ENCODE peak calls at places on chromosome 16, in ten cellular contexts. One of them, this sample, is unnamed. For H3K4me1, the result is how much of the 10 kb centered on the place peaks cover.

GRCh38 chr16:89623511-89624232 is 10.2 kb downstream of the DPEP1 start:
- DNase-seq in transverse colon: no peak
- DNase-seq in stomach: no peak
- DNase-seq in esophagus muscularis mucosa: no peak
- DNase-seq in HCT116: no peak
- DNase-seq in GM23338: no peak
- DNase-seq in prostate gland: no peak
- DNase-seq in breast epithelium: no peak
- DNase-seq in sigmoid colon: no peak
- DNase-seq in upper lobe of left lung: no peak
- DNase-seq in this sample: no peak

GRCh38 chr16:28258571-28258970 is 33.8 kb upstream of the SBK1 start:
- DNase-seq in transverse colon: no peak
- DNase-seq in stomach: peak
- DNase-seq in esophagus muscularis mucosa: no peak
- DNase-seq in HCT116: no peak
- DNase-seq in GM23338: peak
- DNase-seq in prostate gland: no peak
- DNase-seq in breast epithelium: no peak
- DNase-seq in sigmoid colon: no peak
- DNase-seq in upper lobe of left lung: no peak
- DNase-seq in this sample: no peak

GRCh38 chr16:56066617-56067016 is 124.7 kb upstream of the GNAO1 start:
- DNase-seq in transverse colon: no peak
- DNase-seq in stomach: no peak
- DNase-seq in esophagus muscularis mucosa: no peak
- DNase-seq in HCT116: no peak
- DNase-seq in GM23338: peak
- DNase-seq in prostate gland: no peak
- DNase-seq in breast epithelium: no peak
- DNase-seq in sigmoid colon: no peak
- DNase-seq in upper lobe of left lung: no peak
- DNase-seq in this sample: no peak

GRCh38 chr16:48596326-48596725 is 13.7 kb downstream of the N4BP1 start:
- DNase-seq in transverse colon: no peak
- DNase-seq in stomach: no peak
- DNase-seq in esophagus muscularis mucosa: no peak
- DNase-seq in HCT116: no peak
- DNase-seq in GM23338: no peak
- DNase-seq in prostate gland: no peak
- DNase-seq in breast epithelium: no peak
- DNase-seq in sigmoid colon: no peak
- DNase-seq in upper lobe of left lung: peak
- DNase-seq in this sample: no peak

GRCh38 chr16:75820672-75821071 is 94.4 kb upstream of the CPHXL start:
- DNase-seq in transverse colon: no peak
- DNase-seq in stomach: no peak
- DNase-seq in esophagus muscularis mucosa: no peak
- DNase-seq in HCT116: no peak
- DNase-seq in GM23338: peak
- DNase-seq in prostate gland: no peak
- DNase-seq in breast epithelium: no peak
- DNase-seq in sigmoid colon: no peak
- DNase-seq in upper lobe of left lung: no peak
- DNase-seq in this sample: no peak

GRCh38 chr16:2586901-2587480 is 49.2 kb downstream of the PDPK1 start:
- DNase-seq in transverse colon: no peak
- DNase-seq in stomach: no peak
- DNase-seq in esophagus muscularis mucosa: no peak
- DNase-seq in HCT116: no peak
- DNase-seq in GM23338: no peak
- DNase-seq in prostate gland: no peak
- DNase-seq in breast epithelium: peak
- DNase-seq in sigmoid colon: no peak
- DNase-seq in upper lobe of left lung: no peak
- DNase-seq in this sample: no peak

GRCh38 chr16:65950211-65950610 is 416.3 kb upstream of the CDH5 start:
- DNase-seq in transverse colon: no peak
- DNase-seq in stomach: no peak
- DNase-seq in esophagus muscularis mucosa: no peak
- DNase-seq in HCT116: no peak
- DNase-seq in GM23338: no peak
- DNase-seq in prostate gland: no peak
- DNase-seq in breast epithelium: no peak
- DNase-seq in sigmoid colon: no peak
- DNase-seq in upper lobe of left lung: no peak
- DNase-seq in this sample: no peak

GRCh38 chr16:10349851-10350250 is 36.0 kb upstream of the ATF7IP2 start:
- DNase-seq in transverse colon: no peak
- DNase-seq in stomach: no peak
- DNase-seq in esophagus muscularis mucosa: no peak
- DNase-seq in HCT116: no peak
- DNase-seq in GM23338: no peak
- DNase-seq in prostate gland: no peak
- DNase-seq in breast epithelium: no peak
- DNase-seq in sigmoid colon: no peak
- DNase-seq in upper lobe of left lung: no peak
- DNase-seq in this sample: no peak

GRCh38 chr16:1105888-1106620 is 10.0 kb upstream of the C1QTNF8 start:
- DNase-seq in transverse colon: peak
- DNase-seq in stomach: peak
- DNase-seq in esophagus muscularis mucosa: no peak
- DNase-seq in HCT116: no peak
- DNase-seq in GM23338: peak
- DNase-seq in prostate gland: peak
- DNase-seq in breast epithelium: peak
- DNase-seq in sigmoid colon: peak
- DNase-seq in upper lobe of left lung: peak
- DNase-seq in this sample: no peak

GRCh38 chr16:15650698-15651161 is 685 bp downstream of the NDE1 start:
- DNase-seq in transverse colon: no peak
- DNase-seq in stomach: no peak
- DNase-seq in esophagus muscularis mucosa: no peak
- DNase-seq in HCT116: no peak
- DNase-seq in GM23338: peak
- DNase-seq in prostate gland: no peak
- DNase-seq in breast epithelium: no peak
- DNase-seq in sigmoid colon: no peak
- DNase-seq in upper lobe of left lung: peak
- DNase-seq in this sample: no peak

GRCh38 chr16:23064642-23065041 is 84.6 kb downstream of the USP31 start:
- DNase-seq in transverse colon: no peak
- DNase-seq in stomach: no peak
- DNase-seq in esophagus muscularis mucosa: peak
- DNase-seq in HCT116: no peak
- DNase-seq in GM23338: no peak
- DNase-seq in prostate gland: no peak
- DNase-seq in breast epithelium: no peak
- DNase-seq in sigmoid colon: no peak
- DNase-seq in upper lobe of left lung: no peak
- DNase-seq in this sample: no peak

GRCh38 chr16:70805787-70806186 is 4.8 kb upstream of the VAC14 start:
- DNase-seq in transverse colon: no peak
- DNase-seq in stomach: no peak
- DNase-seq in esophagus muscularis mucosa: no peak
- DNase-seq in HCT116: no peak
- DNase-seq in GM23338: no peak
- DNase-seq in prostate gland: no peak
- DNase-seq in breast epithelium: no peak
- DNase-seq in sigmoid colon: no peak
- DNase-seq in upper lobe of left lung: no peak
- DNase-seq in this sample: no peak

GRCh38 chr16:17343028-17343427 is 127.7 kb downstream of the XYLT1 start:
- DNase-seq in transverse colon: peak
- DNase-seq in stomach: no peak
- DNase-seq in esophagus muscularis mucosa: no peak
- DNase-seq in HCT116: no peak
- DNase-seq in GM23338: no peak
- DNase-seq in prostate gland: no peak
- DNase-seq in breast epithelium: no peak
- DNase-seq in sigmoid colon: no peak
- DNase-seq in upper lobe of left lung: peak
- DNase-seq in this sample: no peak

GRCh38 chr16:19907161-19907992 is 22.7 kb upstream of the GPRC5B start:
- DNase-seq in transverse colon: peak
- DNase-seq in stomach: peak
- DNase-seq in esophagus muscularis mucosa: no peak
- DNase-seq in HCT116: peak
- DNase-seq in GM23338: peak
- DNase-seq in prostate gland: peak
- DNase-seq in breast epithelium: no peak
- DNase-seq in sigmoid colon: peak
- DNase-seq in upper lobe of left lung: peak
- DNase-seq in this sample: peak

GRCh38 chr16:19384656-19385055 is 33.0 kb upstream of the TMC5 start:
- DNase-seq in transverse colon: peak
- DNase-seq in stomach: peak
- DNase-seq in esophagus muscularis mucosa: no peak
- DNase-seq in HCT116: peak
- DNase-seq in GM23338: no peak
- DNase-seq in prostate gland: peak
- DNase-seq in breast epithelium: peak
- DNase-seq in sigmoid colon: no peak
- DNase-seq in upper lobe of left lung: peak
- DNase-seq in this sample: no peak

GRCh38 chr16:84643180-84643583 is 5.1 kb upstream of the KLHL36 start:
- DNase-seq in transverse colon: peak
- DNase-seq in stomach: peak
- DNase-seq in esophagus muscularis mucosa: no peak
- DNase-seq in HCT116: no peak
- DNase-seq in GM23338: no peak
- DNase-seq in prostate gland: peak
- DNase-seq in breast epithelium: no peak
- DNase-seq in sigmoid colon: peak
- DNase-seq in upper lobe of left lung: peak
- DNase-seq in this sample: no peak
- TF ChIP-seq POLR2AphosphoS5 in transverse colon: peak
- TF ChIP-seq POLR2AphosphoS5 in stomach: peak
- TF ChIP-seq POLR2AphosphoS5 in esophagus muscularis mucosa: peak
- TF ChIP-seq POLR2AphosphoS5 in HCT116: no peak
- TF ChIP-seq POLR2AphosphoS5 in GM23338: no peak
- TF ChIP-seq POLR2AphosphoS5 in prostate gland: peak
- TF ChIP-seq POLR2AphosphoS5 in breast epithelium: peak
- TF ChIP-seq POLR2AphosphoS5 in sigmoid colon: peak
- TF ChIP-seq POLR2AphosphoS5 in upper lobe of left lung: peak
- TF ChIP-seq POLR2AphosphoS5 in this sample: no peak

GRCh38 chr16:62711797-62712196 is 675.6 kb upstream of the CDH8 start:
- DNase-seq in transverse colon: no peak
- DNase-seq in stomach: no peak
- DNase-seq in esophagus muscularis mucosa: no peak
- DNase-seq in HCT116: no peak
- DNase-seq in GM23338: peak
- DNase-seq in prostate gland: no peak
- DNase-seq in breast epithelium: no peak
- DNase-seq in sigmoid colon: no peak
- DNase-seq in upper lobe of left lung: no peak
- DNase-seq in this sample: no peak
- H3K4me1 ChIP-seq in transverse colon: under half
- H3K4me1 ChIP-seq in stomach: under half
- H3K4me1 ChIP-seq in esophagus muscularis mucosa: under half
- H3K4me1 ChIP-seq in HCT116: under half
- H3K4me1 ChIP-seq in GM23338: under half
- H3K4me1 ChIP-seq in prostate gland: under half
- H3K4me1 ChIP-seq in breast epithelium: under half
- H3K4me1 ChIP-seq in sigmoid colon: under half
- H3K4me1 ChIP-seq in upper lobe of left lung: under half
- H3K4me1 ChIP-seq in this sample: under half

GRCh38 chr16:29815793-29816693 is at the start of gene PAGR1:
- DNase-seq in transverse colon: peak
- DNase-seq in stomach: peak
- DNase-seq in esophagus muscularis mucosa: peak
- DNase-seq in HCT116: peak
- DNase-seq in GM23338: peak
- DNase-seq in prostate gland: peak
- DNase-seq in breast epithelium: peak
- DNase-seq in sigmoid colon: peak
- DNase-seq in upper lobe of left lung: peak
- DNase-seq in this sample: peak

GRCh38 chr16:29813644-29814562 is 1.9 kb downstream of the PRRT2 start:
- DNase-seq in transverse colon: no peak
- DNase-seq in stomach: no peak
- DNase-seq in esophagus muscularis mucosa: no peak
- DNase-seq in HCT116: no peak
- DNase-seq in GM23338: no peak
- DNase-seq in prostate gland: no peak
- DNase-seq in breast epithelium: no peak
- DNase-seq in sigmoid colon: no peak
- DNase-seq in upper lobe of left lung: no peak
- DNase-seq in this sample: no peak

GRCh38 chr16:29815032-29815721 is 775 bp upstream of the PAGR1 start:
- DNase-seq in transverse colon: no peak
- DNase-seq in stomach: no peak
- DNase-seq in esophagus muscularis mucosa: no peak
- DNase-seq in HCT116: no peak
- DNase-seq in GM23338: peak
- DNase-seq in prostate gland: no peak
- DNase-seq in breast epithelium: no peak
- DNase-seq in sigmoid colon: peak
- DNase-seq in upper lobe of left lung: no peak
- DNase-seq in this sample: no peak

GRCh38 chr16:29812754-29813643 is 1.0 kb downstream of the PRRT2 start:
- DNase-seq in transverse colon: no peak
- DNase-seq in stomach: no peak
- DNase-seq in esophagus muscularis mucosa: no peak
- DNase-seq in HCT116: no peak
- DNase-seq in GM23338: no peak
- DNase-seq in prostate gland: no peak
- DNase-seq in breast epithelium: no peak
- DNase-seq in sigmoid colon: no peak
- DNase-seq in upper lobe of left lung: no peak
- DNase-seq in this sample: no peak

GRCh38 chr16:29814592-29814991 is 1.4 kb upstream of the PAGR1 start:
- DNase-seq in transverse colon: no peak
- DNase-seq in stomach: no peak
- DNase-seq in esophagus muscularis mucosa: no peak
- DNase-seq in HCT116: no peak
- DNase-seq in GM23338: peak
- DNase-seq in prostate gland: no peak
- DNase-seq in breast epithelium: no peak
- DNase-seq in sigmoid colon: no peak
- DNase-seq in upper lobe of left lung: no peak
- DNase-seq in this sample: no peak
- H3K4me3 ChIP-seq in transverse colon: no peak
- H3K4me3 ChIP-seq in stomach: no peak
- H3K4me3 ChIP-seq in esophagus muscularis mucosa: no peak
- H3K4me3 ChIP-seq in HCT116: no peak
- H3K4me3 ChIP-seq in GM23338: peak
- H3K4me3 ChIP-seq in prostate gland: no peak
- H3K4me3 ChIP-seq in breast epithelium: no peak
- H3K4me3 ChIP-seq in sigmoid colon: no peak
- H3K4me3 ChIP-seq in upper lobe of left lung: no peak
- H3K4me3 ChIP-seq in this sample: no peak

DNA sequence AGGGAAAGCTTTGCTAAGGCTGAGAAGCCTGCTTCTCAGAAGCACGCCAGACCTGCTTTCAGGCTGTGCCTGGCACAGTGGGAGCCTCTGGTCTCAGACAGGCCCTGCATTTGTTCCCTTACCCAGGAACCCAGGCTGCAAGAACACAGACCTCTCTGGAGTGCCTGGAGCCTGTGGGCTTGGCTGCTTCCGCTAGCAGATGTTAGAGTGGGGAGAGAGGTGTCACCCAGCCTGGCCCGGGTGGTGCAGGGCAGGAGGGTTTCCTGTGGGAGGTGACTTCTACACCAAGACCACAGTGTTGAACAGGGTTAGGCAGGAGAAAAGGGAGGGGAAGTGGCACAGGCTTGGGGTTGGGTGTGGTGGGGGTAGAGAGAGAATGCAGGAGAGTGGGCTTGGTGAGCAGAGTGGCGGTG is 35.8 kb upstream of the ADGRG1 start:
- DNase-seq in transverse colon: peak
- DNase-seq in stomach: peak
- DNase-seq in esophagus muscularis mucosa: no peak
- DNase-seq in HCT116: no peak
- DNase-seq in GM23338: no peak
- DNase-seq in prostate gland: no peak
- DNase-seq in breast epithelium: no peak
- DNase-seq in sigmoid colon: no peak
- DNase-seq in upper lobe of left lung: peak
- DNase-seq in this sample: no peak
- TF ChIP-seq POLR2AphosphoS5 in transverse colon: no peak
- TF ChIP-seq POLR2AphosphoS5 in stomach: no peak
- TF ChIP-seq POLR2AphosphoS5 in esophagus muscularis mucosa: no peak
- TF ChIP-seq POLR2AphosphoS5 in HCT116: no peak
- TF ChIP-seq POLR2AphosphoS5 in GM23338: no peak
- TF ChIP-seq POLR2AphosphoS5 in prostate gland: no peak
- TF ChIP-seq POLR2AphosphoS5 in breast epithelium: no peak
- TF ChIP-seq POLR2AphosphoS5 in sigmoid colon: no peak
- TF ChIP-seq POLR2AphosphoS5 in upper lobe of left lung: no peak
- TF ChIP-seq POLR2AphosphoS5 in this sample: no peak